ENCODE peak calls at places on chromosome 4, in five cellular contexts. I is cardiac muscle cell, R is amygdala, Q is AG10803, D is activated gamma-delta T cell treated with Interleukin-2 at 50 U/mL for 16 hours. T is an unnamed sample.
A peak's percentile ranks its signal among the peaks of the same experiment; 100 is the strongest.

GRCh38 chr4:123767801-123768200 is 371.2 kb downstream of the SPRY1 start:
- DNase-seq in R (no peak), I (no peak), Q (no peak), D (no peak), T (no peak)

GRCh38 chr4:111631157-111631999 is 513.9 kb upstream of the FAM241A start:
- DNase-seq in D (no peak), Q (peak; percentile 47), I (peak; percentile 39), R (no peak), T (no peak)

GRCh38 chr4:41346306-41347061 is 89.8 kb downstream of the UCHL1 start:
- DNase-seq in Q (no peak), I (no peak), R (no peak), D (no peak), T (no peak)

GRCh38 chr4:182478475-182478874 is 235.3 kb downstream of the TENM3 start:
- DNase-seq in D (no peak), I (peak; percentile 72), Q (peak; percentile 50), R (no peak), T (no peak)

GRCh38 chr4:148834804-148835598 is 392.8 kb upstream of the NR3C2 start:
- DNase-seq in Q (peak; percentile 70), D (no peak), I (peak; percentile 84), R (no peak), T (no peak)

GRCh38 chr4:155025762-155026457 is 182.5 kb upstream of the NPY2R start:
- DNase-seq in R (no peak), Q (no peak), I (peak; percentile 70), D (no peak), T (no peak)

GRCh38 chr4:8176547-8177399 is 18.2 kb upstream of the ABLIM2 start:
- DNase-seq in D (no peak), Q (peak; percentile 56), I (peak; percentile 78), R (no peak), T (no peak)

GRCh38 chr4:113436360-113436759 is 325.2 kb downstream of the CAMK2D start:
- DNase-seq in R (no peak), I (no peak), D (no peak), Q (peak; percentile 82), T (no peak)